ENCODE peak calls at places on chromosomes 4 and X, in five cellular contexts. G is K562, E is GM12878, I is H1, V is HepG2. A is an unnamed sample.

GRCh38 chr4:34108456-34108855 is 2135.9 kb downstream of the ARAP2 start:
- DNase-seq in E (no peak), G (no peak), V (no peak), I (no peak), A (no peak)

GRCh38 chrX:13761606-13762005 is 27.1 kb downstream of the OFD1 start:
- DNase-seq in E (no peak), G (peak), V (no peak), I (no peak), A (no peak)

GRCh38 chrX:107559506-107559905 is 68.8 kb upstream of the PRPS1 start:
- DNase-seq in V (no peak), I (no peak), E (no peak), G (no peak), A (no peak)

GRCh38 chr4:78707793-78708192 is 68.4 kb upstream of the BMP2K start:
- DNase-seq in E (no peak), I (no peak), V (no peak), G (no peak), A (no peak)

GRCh38 chr4:132334081-132334480 is 815.0 kb upstream of the PCDH10 start:
- DNase-seq in I (no peak), V (no peak), E (no peak), G (no peak), A (no peak)

GRCh38 chrX:129773649-129774458 is 5.9 kb upstream of the SASH3 start:
- DNase-seq in E (no peak), G (peak), V (peak), I (no peak), A (no peak)

GRCh38 chr4:150078996-150079581 is 844 bp downstream of the DCLK2 start:
- DNase-seq in V (no peak), G (no peak), I (peak), E (no peak), A (no peak)

GRCh38 chr4:69984030-69984443 is 11.7 kb upstream of the STATH start:
- DNase-seq in G (no peak), I (no peak), E (no peak), V (peak), A (no peak)

GRCh38 chrX:120290107-120290506 is 21.2 kb downstream of the TMEM255A start:
- DNase-seq in E (no peak), V (no peak), G (no peak), I (no peak), A (no peak)

GRCh38 chr4:25908491-25908901 is 5.5 kb upstream of the SMIM20 start:
- DNase-seq in V (peak), I (no peak), G (no peak), E (no peak), A (peak)

GRCh38 chr4:13567125-13567524 is 22.8 kb upstream of the NKX3-2 start:
- DNase-seq in V (no peak), G (no peak), E (no peak), I (no peak), A (no peak)

GRCh38 chrX:18753603-18754002 is 46.2 kb downstream of the PPEF1 start:
- DNase-seq in E (no peak), I (no peak), G (no peak), V (no peak), A (no peak)

GRCh38 chr4:87560802-87561201 is 31.6 kb upstream of the SPARCL1 start:
- DNase-seq in E (no peak), I (no peak), V (no peak), G (no peak), A (no peak)

GRCh38 chr4:9947168-9948062 is 73.9 kb downstream of the SLC2A9 start:
- DNase-seq in I (peak), G (no peak), V (no peak), E (no peak), A (no peak)

GRCh38 chr4:41145571-41146078 is 68.7 kb downstream of the APBB2 start:
- DNase-seq in E (peak), G (no peak), V (peak), I (no peak), A (no peak)

GRCh38 chr4:98318521-98318920 is 57.3 kb downstream of the RAP1GDS1 start:
- DNase-seq in I (no peak), V (peak), G (no peak), E (no peak), A (no peak)

GRCh38 chrX:444305-444704 is 57.6 kb upstream of the PPP2R3B start:
- DNase-seq in G (no peak), I (no peak), E (no peak), V (no peak), A (no peak)

GRCh38 chr4:73068496-73069337 is 799 bp downstream of the COX18 start:
- DNase-seq in G (peak), V (peak), I (no peak), E (peak), A (no peak)

GRCh38 chrX:54447461-54447860 is 7.3 kb downstream of the TSR2 start:
- DNase-seq in E (no peak), V (no peak), G (no peak), I (no peak), A (no peak)

GRCh38 chrX:68432648-68433047 is 647 bp downstream of the OPHN1 start:
- DNase-seq in G (peak), E (no peak), I (no peak), V (no peak), A (no peak)

GRCh38 chr4:157114671-157115070 is 38.7 kb downstream of the GLRB start:
- DNase-seq in I (no peak), V (no peak), E (no peak), G (no peak), A (no peak)

GRCh38 chrX:65667503-65668355 is at the start of gene MSN:
- DNase-seq in E (no peak), G (peak), V (no peak), I (peak), A (no peak)

GRCh38 chr4:74218201-74218600 is 60.3 kb downstream of the MTHFD2L start:
- DNase-seq in G (no peak), E (no peak), I (no peak), V (no peak), A (no peak)

GRCh38 chr4:15738877-15739276 is 36.0 kb downstream of the BST1 start:
- DNase-seq in I (no peak), E (no peak), G (no peak), V (no peak), A (no peak)

GRCh38 chrX:104136241-104137019 is 20.4 kb downstream of the SLC25A53 start:
- DNase-seq in V (peak), G (peak), I (no peak), E (peak), A (peak)

GRCh38 chr4:82436130-82436529 is 5.7 kb downstream of the ENOPH1 start:
- DNase-seq in V (no peak), G (no peak), E (no peak), I (no peak), A (no peak)
- TF ChIP-seq POLR2AphosphoS5 in V (no peak), G (no peak), E (no peak), I (no peak), A (no peak)

GRCh38 chr4:80266267-80266901 is at the start of gene FGF5:
- DNase-seq in E (no peak), V (no peak), I (peak), G (peak), A (no peak)

GRCh38 chr4:80268936-80269335 is 2.5 kb downstream of the FGF5 start:
- DNase-seq in G (no peak), I (no peak), V (no peak), E (no peak), A (no peak)

GRCh38 chr4:80266902-80267380 is 477 bp downstream of the FGF5 start:
- DNase-seq in E (no peak), V (no peak), G (peak), I (no peak), A (no peak)

GRCh38 chr4:80270321-80270720 is 3.9 kb downstream of the FGF5 start:
- DNase-seq in I (no peak), G (no peak), E (no peak), V (no peak), A (no peak)

DNA sequence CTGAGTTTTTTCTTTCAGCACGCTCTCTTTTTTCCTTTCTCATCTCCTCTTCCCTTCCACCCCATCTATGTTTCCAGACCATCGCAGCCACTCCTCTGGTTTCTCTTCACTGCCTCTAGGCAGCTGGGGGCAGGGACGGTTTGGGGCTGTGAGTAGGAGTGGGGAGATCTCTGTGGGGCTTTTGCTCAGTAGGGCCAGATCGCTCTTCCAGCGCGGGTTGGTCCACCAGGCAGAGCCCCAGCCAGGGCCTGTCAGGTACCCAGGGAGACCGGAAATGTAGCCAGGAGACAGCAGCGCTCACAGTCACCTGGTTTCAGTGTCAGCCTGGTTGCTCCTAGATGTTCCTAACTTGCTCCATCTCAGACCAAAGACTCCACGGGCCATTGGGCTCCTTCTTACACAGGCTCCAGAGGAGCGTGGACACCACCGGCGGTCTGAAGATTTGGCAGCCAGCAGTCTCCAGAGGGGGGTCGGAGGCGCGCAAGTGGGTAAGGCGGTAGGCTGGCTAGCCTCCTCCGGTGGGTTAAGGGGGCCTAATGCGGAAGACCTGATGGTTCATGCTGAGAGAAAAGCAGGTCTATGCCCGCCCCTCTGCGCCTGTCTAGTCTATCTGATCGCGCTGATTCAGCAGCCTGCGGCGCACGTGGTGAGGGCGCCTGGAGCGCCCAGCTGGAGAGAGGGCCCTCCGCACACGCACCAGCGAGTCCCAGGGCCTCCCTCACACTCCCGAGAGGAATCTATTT is 1.8 kb downstream of the FGF5 start:
- DNase-seq in V (no peak), E (no peak), I (peak), G (no peak), A (no peak)
- TF ChIP-seq SP1 in V (no peak), E (no peak), I (no peak), G (no peak), A (no peak)

DNA sequence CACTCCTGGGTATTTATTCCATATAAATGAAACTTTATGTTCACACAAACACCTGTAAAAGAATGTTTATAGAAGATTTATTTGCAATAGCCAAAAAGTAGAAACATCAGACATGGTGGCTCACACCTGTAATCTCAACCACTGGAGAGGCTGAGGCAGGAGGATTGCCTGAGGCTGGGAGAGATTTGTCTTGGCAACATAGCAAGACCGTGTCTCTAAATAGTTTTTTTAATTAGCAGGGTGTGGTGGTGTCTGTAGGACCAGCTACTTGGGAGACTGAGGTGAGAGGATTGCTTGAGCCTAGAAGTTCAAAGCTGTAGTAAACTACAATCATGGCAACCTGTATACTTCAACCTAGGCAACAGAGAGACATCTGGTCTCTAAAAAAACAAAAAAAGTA is 27.7 kb upstream of the NFKB1 start:
- DNase-seq in E (no peak), G (no peak), I (no peak), V (no peak), A (no peak)
- TF ChIP-seq POLR2AphosphoS5 in E (no peak), G (no peak), I (no peak), V (no peak), A (no peak)

DNA sequence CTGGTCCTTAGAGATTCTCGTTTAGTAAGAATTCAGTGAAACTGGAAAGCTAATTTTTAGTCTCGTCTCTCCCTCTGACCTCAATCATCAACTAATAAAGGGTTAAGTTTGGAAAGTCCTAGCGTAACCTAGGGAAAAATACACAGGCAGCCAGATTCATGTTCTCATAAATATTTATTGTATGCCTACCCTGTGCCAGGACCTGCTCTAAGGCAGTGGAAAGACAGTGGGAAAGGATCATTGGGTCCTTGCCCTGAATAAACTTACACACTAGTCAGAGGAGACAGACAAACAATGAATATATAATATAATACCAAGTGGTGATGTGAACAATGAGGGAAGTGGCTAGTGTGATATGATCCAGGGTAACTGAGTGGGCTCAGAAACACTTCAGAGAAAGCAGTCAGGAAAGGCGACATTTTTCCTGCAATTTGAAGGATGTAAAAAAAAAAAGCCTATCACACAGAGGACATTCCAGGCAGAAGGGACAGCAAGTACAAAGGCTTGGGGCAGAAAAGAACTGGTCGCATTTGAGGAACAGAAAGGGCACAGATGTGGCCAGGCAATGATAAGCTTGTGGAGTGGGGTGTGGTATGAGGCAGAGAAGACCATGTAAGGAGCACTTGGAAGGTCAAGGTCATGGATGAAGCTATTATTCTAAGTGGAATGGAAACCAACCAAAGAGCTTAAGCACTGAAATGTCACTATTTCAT is 128.8 kb downstream of the AMELX start:
- DNase-seq in E (no peak), V (no peak), G (no peak), I (no peak), A (no peak)
- TF ChIP-seq SP1 in E (no peak), V (no peak), G (no peak), I (no peak), A (no peak)

GRCh38 chr4:835148-836002 is 9.4 kb upstream of the CPLX1 start:
- DNase-seq in V (peak), E (no peak), G (no peak), I (no peak), A (no peak)

GRCh38 chr4:834368-835147 is 8.6 kb upstream of the CPLX1 start:
- DNase-seq in E (no peak), I (no peak), G (no peak), V (no peak), A (no peak)

GRCh38 chr4:836003-836511 is 10.1 kb upstream of the CPLX1 start:
- DNase-seq in I (no peak), G (no peak), V (no peak), E (no peak), A (no peak)

GRCh38 chr4:837772-838171 is 11.8 kb upstream of the CPLX1 start:
- DNase-seq in G (no peak), I (no peak), V (no peak), E (no peak), A (no peak)

DNA sequence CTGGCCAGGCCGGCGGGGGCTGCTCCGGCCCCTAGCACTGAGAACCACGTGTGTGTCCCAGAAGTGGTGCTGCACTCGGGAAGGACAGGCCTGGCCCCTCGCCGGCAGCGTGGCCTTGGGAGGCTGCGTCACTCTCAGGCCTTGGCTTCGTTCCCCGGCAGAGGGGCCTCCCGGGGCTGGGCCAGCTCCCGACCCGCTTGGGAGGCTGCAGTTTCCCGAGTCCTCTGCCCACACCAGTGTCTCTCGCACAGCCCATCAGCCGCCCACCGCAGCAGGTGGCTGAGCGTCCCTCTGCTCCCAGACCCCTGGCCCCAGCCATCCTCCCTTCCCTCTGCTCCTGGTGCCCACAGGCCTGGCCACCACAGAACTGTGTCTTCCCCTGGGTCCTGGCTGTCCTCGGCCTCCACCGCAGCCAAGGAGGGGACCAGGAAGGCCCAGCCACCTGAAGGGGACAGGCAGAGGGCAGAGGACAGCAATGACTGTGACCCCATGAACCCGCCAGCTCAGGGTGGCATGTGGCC is 10.9 kb upstream of the CPLX1 start:
- DNase-seq in I (no peak), G (no peak), V (peak), E (no peak), A (no peak)
- TF ChIP-seq POLR2AphosphoS5 in I (no peak), G (no peak), V (no peak), E (no peak), A (no peak)